ENCODE peak calls at places on chromosomes 7 and 10, in five cellular contexts. P, S, Q, B and M are unnamed samples.

GRCh38 chr7:20307119-20307518 is 23.6 kb upstream of the ITGB8 start:
- DNase-seq in P (no peak), S (peak), Q (no peak), B (peak), M (no peak)

GRCh38 chr10:122338609-122339441 is 35.7 kb upstream of the PLEKHA1 start:
- DNase-seq in P (no peak), S (no peak), Q (no peak), B (no peak), M (no peak)

GRCh38 chr10:52387744-52388143 is 73.7 kb downstream of the DKK1 start:
- DNase-seq in P (no peak), S (peak), Q (no peak), B (peak), M (no peak)

GRCh38 chr10:4981722-4982471 is 18.7 kb downstream of the AKR1C1 start:
- DNase-seq in P (no peak), S (peak), Q (peak), B (peak), M (peak)

GRCh38 chr7:117092801-117093200 is 139.5 kb downstream of the ST7 start:
- DNase-seq in P (no peak), S (no peak), Q (no peak), B (no peak), M (peak)

GRCh38 chr10:96740579-96741281 is 20.4 kb upstream of the PIK3AP1 start:
- DNase-seq in P (peak), S (no peak), Q (peak), B (no peak), M (peak)

GRCh38 chr7:128928159-128928558 is 9.6 kb upstream of the IRF5 start:
- DNase-seq in P (no peak), S (no peak), Q (no peak), B (no peak), M (no peak)

GRCh38 chr10:119301397-119301796 is 94.0 kb downstream of the GRK5 start:
- DNase-seq in P (no peak), S (peak), Q (no peak), B (no peak), M (no peak)

GRCh38 chr7:123675092-123675473 is 19.4 kb downstream of the LMOD2 start:
- DNase-seq in P (no peak), S (no peak), Q (no peak), B (no peak), M (no peak)

GRCh38 chr10:76453328-76453727 is 1021.9 kb downstream of the LRMDA start:
- DNase-seq in P (no peak), S (no peak), Q (no peak), B (no peak), M (no peak)

GRCh38 chr7:52705768-52706167 is 329.7 kb upstream of the POM121L12 start:
- DNase-seq in P (no peak), S (no peak), Q (no peak), B (no peak), M (no peak)

GRCh38 chr7:84162584-84162983 is 32.0 kb downstream of the SEMA3A start:
- DNase-seq in P (no peak), S (no peak), Q (no peak), B (no peak), M (no peak)

GRCh38 chr7:83514977-83515376 is 134.0 kb downstream of the SEMA3E start:
- DNase-seq in P (no peak), S (no peak), Q (no peak), B (peak), M (no peak)

GRCh38 chr10:16519908-16520861 is 1.5 kb downstream of the C1QL3 start:
- DNase-seq in P (no peak), S (no peak), Q (no peak), B (peak), M (no peak)

GRCh38 chr10:16518822-16519221 is 2.9 kb downstream of the C1QL3 start:
- DNase-seq in P (no peak), S (no peak), Q (no peak), B (peak), M (no peak)

GRCh38 chr10:16521311-16522016 is at the start of gene C1QL3:
- DNase-seq in P (no peak), S (no peak), Q (no peak), B (peak), M (no peak)

GRCh38 chr10:16519250-16519907 is 2.3 kb downstream of the C1QL3 start:
- DNase-seq in P (no peak), S (no peak), Q (no peak), B (peak), M (no peak)

DNA sequence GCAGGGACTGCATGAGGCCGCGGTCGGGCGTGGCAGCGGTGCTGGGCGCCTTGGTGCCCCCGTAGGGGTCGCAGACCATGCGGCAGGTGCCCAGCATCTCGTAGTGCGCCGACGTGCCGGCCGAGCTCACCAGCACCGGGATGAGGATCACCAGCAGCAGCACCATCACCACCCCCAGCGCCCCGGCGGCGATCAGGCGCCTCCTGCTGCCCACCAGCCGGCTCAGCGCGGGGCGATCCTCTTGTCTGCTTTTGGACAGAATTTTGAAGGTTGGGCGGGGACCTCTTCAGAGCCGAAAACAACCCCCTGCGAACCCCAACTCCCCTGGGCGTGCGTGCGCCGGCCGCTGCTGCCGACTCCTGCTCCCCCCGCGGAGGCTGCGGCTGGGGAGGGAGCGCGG is 779 bp downstream of the C1QL3 start:
- DNase-seq in P (no peak), S (no peak), Q (no peak), B (peak), M (peak)
- H3K4me3 ChIP-seq in P (peak), S (peak), Q (peak), B (peak), M (peak)

GRCh38 chr7:36082910-36083309 is 70.1 kb upstream of the EEPD1 start:
- DNase-seq in P (no peak), S (no peak), Q (no peak), B (peak), M (no peak)
- TF ChIP-seq CTCF in P (no peak), S (no peak), Q (no peak), B (peak), M (no peak)

GRCh38 chr7:139714163-139714901 is 63.5 kb downstream of the HIPK2 start:
- DNase-seq in P (peak), S (no peak), Q (peak), B (no peak), M (no peak)
- H3K4me3 ChIP-seq in P (no peak), S (no peak), Q (no peak), B (no peak), M (no peak)

GRCh38 chr7:47792521-47793121 is 155.6 kb downstream of the PKD1L1 start:
- DNase-seq in P (no peak), S (peak), Q (no peak), B (peak), M (no peak)
- TF ChIP-seq CTCF in P (peak), S (peak), Q (peak), B (peak), M (peak)

GRCh38 chr7:16846611-16847165 is 35.1 kb downstream of the AGR3 start:
- DNase-seq in P (no peak), S (no peak), Q (no peak), B (no peak), M (no peak)

GRCh38 chr7:16849295-16850148 is 32.3 kb downstream of the AGR3 start:
- DNase-seq in P (no peak), S (no peak), Q (no peak), B (no peak), M (no peak)

GRCh38 chr7:16847381-16847860 is 34.4 kb downstream of the AGR3 start:
- DNase-seq in P (no peak), S (no peak), Q (no peak), B (no peak), M (peak)

GRCh38 chr7:16851829-16852228 is 30.0 kb downstream of the AGR3 start:
- DNase-seq in P (no peak), S (peak), Q (no peak), B (no peak), M (no peak)

DNA sequence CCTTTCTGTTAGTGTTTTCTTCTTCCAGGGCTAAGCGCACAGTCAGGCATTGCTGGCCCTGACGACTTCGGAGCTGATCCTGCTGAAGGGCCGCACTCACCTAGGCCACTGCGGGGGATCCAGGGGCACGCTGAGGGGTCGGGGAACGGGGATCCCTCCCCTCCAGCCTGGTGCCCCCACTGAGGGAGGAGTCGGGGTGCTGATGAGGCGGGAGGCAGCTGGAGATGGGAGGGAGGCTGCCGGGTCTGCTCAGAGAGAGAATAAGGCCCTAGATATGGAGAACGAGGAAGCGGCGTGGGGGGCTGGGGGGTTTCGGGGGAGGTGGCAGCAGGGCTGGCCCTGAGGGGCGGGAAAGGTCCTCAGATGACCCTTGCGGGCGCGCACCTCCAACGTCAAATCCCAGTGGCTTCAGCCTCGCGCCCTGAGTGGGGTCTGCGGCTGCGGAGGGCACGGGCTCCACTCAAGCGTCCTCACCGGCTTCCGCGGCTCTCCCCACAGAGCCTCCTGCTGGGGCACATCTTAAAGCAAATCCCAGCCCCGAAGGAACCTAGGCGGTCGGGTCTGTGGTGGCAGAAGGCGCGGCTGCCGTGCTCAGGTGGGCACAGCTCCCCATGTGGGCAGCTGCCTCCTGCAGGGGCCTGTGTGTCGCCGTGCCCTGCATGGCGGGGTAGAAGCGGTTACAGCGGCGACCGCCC is 30.9 kb downstream of the AGR3 start:
- DNase-seq in P (no peak), S (no peak), Q (no peak), B (no peak), M (no peak)
- H3K4me3 ChIP-seq in P (no peak), S (no peak), Q (no peak), B (no peak), M (no peak)